ENCODE peak calls at places on chromosomes 16 and 17, in eight cellular contexts. N is activated B cell treated with CpG ODN at 0.5 μM for 24 hours, J is RWPE1, V is tibial nerve, B is mucosa of descending colon, Q is bronchial epithelial cell, F is spleen, T is GM12878. M is an unnamed sample.

GRCh38 chr16:1258218-1258587 is 2.3 kb downstream of the TPSD1 start:
- DNase-seq in J (no peak), B (no peak), F (no peak), T (no peak), V (no peak), N (no peak), Q (no peak), M (no peak)

GRCh38 chr17:75828051-75828400 is 16.2 kb downstream of the UNC13D start:
- DNase-seq in J (no peak), B (no peak), V (no peak), Q (no peak), F (no peak), T (no peak), N (no peak), M (no peak)

GRCh38 chr16:85369741-85370528 is 243.2 kb upstream of the GSE1 start:
- DNase-seq in J (peak), T (no peak), Q (peak), V (peak), N (peak), B (peak), F (no peak), M (peak)

GRCh38 chr17:54196751-54197150 is 374.0 kb downstream of the KIF2B start:
- DNase-seq in T (no peak), N (no peak), V (no peak), Q (no peak), F (no peak), B (no peak), J (no peak), M (no peak)

GRCh38 chr17:77728022-77728671 is 230.4 kb upstream of the TNRC6C start:
- DNase-seq in B (no peak), Q (peak), J (no peak), V (peak), T (no peak), F (no peak), N (no peak), M (peak)

GRCh38 chr17:26773189-26774188 is 520.4 kb upstream of the WSB1 start:
- DNase-seq in F (peak), V (no peak), B (no peak), N (no peak), J (no peak), T (no peak), Q (no peak), M (no peak)

GRCh38 chr17:61805399-61805798 is 57.9 kb downstream of the BRIP1 start:
- DNase-seq in B (no peak), Q (peak), N (no peak), T (no peak), J (peak), F (no peak), V (no peak), M (no peak)

GRCh38 chr16:54510619-54511018 is 224.0 kb upstream of the IRX3 start:
- DNase-seq in Q (no peak), B (no peak), F (no peak), V (no peak), N (no peak), J (no peak), T (no peak), M (no peak)

GRCh38 chr17:49078248-49078647 is 54.3 kb upstream of the B4GALNT2 start:
- DNase-seq in V (no peak), N (no peak), J (no peak), F (no peak), B (no peak), Q (no peak), T (no peak), M (no peak)

GRCh38 chr16:58062821-58063220 is 37.3 kb downstream of the MMP15 start:
- DNase-seq in J (no peak), T (no peak), V (no peak), F (no peak), B (no peak), N (no peak), Q (no peak), M (no peak)

GRCh38 chr16:49932449-49932848 is 76.5 kb upstream of the ZNF423 start:
- DNase-seq in B (no peak), J (no peak), F (no peak), N (no peak), V (no peak), Q (no peak), T (no peak), M (no peak)

GRCh38 chr16:75565640-75566039 is 539 bp upstream of the GABARAPL2 start:
- DNase-seq in Q (no peak), N (no peak), V (no peak), B (no peak), F (no peak), J (no peak), T (no peak), M (no peak)

GRCh38 chr16:20300312-20301097 is 26.8 kb downstream of the GP2 start:
- DNase-seq in J (peak), F (no peak), B (peak), V (no peak), N (no peak), Q (peak), T (peak), M (peak)
- TF ChIP-seq CTCF in J (peak), F (peak), B (peak), V (peak), N (no peak), Q (peak), T (peak), M (peak)

DNA sequence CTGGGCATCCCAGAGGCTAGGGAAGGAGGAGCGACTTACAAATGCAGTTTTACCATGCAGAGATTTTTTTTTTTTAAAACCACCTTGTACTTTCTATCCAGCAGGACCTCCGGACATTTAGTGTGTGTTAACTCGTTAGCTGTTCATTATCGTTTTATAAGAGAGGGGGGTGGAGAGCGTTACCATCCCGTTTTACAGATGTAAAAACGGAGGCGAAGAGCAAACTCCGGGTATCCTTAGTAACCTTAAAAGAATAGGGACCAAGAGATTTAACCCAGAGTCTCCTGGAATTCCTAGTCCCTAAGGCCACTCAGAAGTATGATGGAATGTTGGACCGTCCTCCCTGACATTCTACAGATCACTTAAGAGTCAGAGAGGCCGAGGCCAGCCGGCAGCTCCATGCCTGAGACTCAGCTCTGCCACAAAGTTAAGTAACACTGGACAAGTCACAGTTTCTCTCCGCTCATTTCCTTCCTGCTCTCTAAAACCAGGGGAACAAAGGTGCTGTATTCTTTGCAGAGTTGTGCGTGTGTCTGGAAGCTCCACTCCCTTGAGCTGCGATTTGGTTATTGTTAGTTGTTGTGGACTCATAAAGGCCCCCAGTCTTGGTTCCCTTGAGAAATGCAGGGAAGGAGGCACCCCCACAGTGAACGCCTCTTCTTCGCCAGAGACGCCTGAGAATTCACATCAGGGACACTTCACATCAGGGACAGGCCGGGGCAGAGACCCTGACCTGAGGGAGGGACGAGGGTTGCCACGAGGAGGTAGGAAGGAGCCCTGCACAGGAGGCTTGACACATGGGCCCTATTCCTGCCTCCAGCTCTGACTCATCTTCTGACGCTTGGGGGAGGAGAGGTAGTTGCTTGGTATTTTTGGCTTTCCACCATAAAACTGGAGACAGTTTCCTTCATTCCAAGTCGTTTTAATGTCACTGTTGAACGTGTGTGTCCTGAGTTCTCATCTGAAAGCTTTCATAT is 1.2 kb downstream of the DUSP14 start:
- DNase-seq in Q (peak), J (peak), F (no peak), V (no peak), N (no peak), T (no peak), B (peak), M (peak)
- TF ChIP-seq CTCF in Q (no peak), J (no peak), F (no peak), V (no peak), N (no peak), T (no peak), B (no peak), M (no peak)

DNA sequence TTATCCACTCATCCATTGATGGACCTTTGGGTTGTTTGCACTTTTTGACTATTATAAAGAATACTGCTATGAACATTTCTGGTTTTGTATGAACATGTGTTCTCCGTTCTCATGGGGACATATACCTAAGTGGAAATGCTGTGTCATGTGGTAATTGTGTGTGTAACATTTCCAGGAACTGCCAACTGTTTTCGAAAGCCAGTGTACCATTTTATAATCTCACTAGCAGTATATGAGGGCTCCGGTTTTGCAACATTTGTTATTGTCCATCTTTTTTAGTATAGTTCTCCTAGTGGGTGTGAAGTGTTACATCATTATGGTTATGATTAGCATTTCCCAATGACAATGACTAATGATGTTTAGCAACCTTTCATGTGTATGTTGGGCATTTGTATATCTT is 5.1 kb upstream of the TRIM25 start:
- DNase-seq in F (no peak), J (no peak), V (no peak), N (no peak), B (no peak), Q (peak), T (no peak), M (no peak)
- TF ChIP-seq CTCF in F (no peak), J (no peak), V (no peak), N (no peak), B (no peak), Q (no peak), T (no peak), M (no peak)

DNA sequence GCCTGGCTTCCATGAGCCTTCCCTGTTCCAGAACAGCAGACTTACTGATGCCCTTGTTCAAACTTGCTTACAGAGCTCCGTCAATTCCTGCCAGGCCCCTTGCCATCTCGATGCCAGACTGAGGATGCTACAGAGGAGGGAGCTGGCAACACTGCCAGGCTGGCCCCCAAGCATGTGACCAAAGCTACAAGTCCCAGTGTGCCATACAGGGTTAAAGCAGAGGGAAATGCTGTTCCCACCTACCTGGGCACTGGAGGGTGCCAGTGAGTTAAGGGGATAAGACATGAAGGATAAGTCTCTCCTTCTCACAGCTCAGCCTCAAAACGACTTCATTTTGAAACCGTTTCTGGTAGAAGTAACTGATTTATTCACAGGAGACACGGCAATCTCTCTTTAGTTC is 33.5 kb upstream of the SREBF1 start:
- DNase-seq in Q (no peak), V (no peak), J (no peak), F (no peak), B (no peak), T (no peak), N (no peak), M (no peak)
- TF ChIP-seq CTCF in Q (no peak), V (no peak), J (no peak), F (no peak), B (no peak), T (peak), N (no peak), M (no peak)

GRCh38 chr17:4548721-4549531 is 6.3 kb downstream of the MYBBP1A start:
- DNase-seq in J (peak), B (no peak), N (no peak), Q (no peak), T (no peak), F (peak), V (no peak), M (no peak)

GRCh38 chr17:4550534-4551039 is 4.6 kb downstream of the MYBBP1A start:
- DNase-seq in B (no peak), N (no peak), Q (no peak), T (no peak), F (peak), J (no peak), V (no peak), M (no peak)

GRCh38 chr17:4551796-4552525 is 3.2 kb downstream of the MYBBP1A start:
- DNase-seq in V (no peak), F (peak), T (no peak), N (no peak), J (no peak), Q (no peak), B (no peak), M (no peak)

GRCh38 chr17:4549781-4550533 is 5.2 kb downstream of the MYBBP1A start:
- DNase-seq in B (no peak), Q (no peak), J (no peak), T (no peak), V (no peak), F (peak), N (no peak), M (no peak)

GRCh38 chr17:4551141-4551540 is 4.0 kb downstream of the MYBBP1A start:
- DNase-seq in F (peak), V (no peak), B (no peak), J (no peak), T (no peak), Q (no peak), N (no peak), M (no peak)
- TF ChIP-seq CTCF in F (no peak), V (no peak), B (no peak), J (no peak), T (no peak), Q (peak), N (no peak), M (no peak)

GRCh38 chr16:30838876-30839471 is 52.0 kb upstream of the ZNF629 start:
- DNase-seq in B (no peak), J (no peak), V (no peak), T (no peak), Q (no peak), F (no peak), N (no peak), M (no peak)
- TF ChIP-seq CTCF in B (no peak), J (no peak), V (no peak), T (no peak), Q (no peak), F (no peak), N (no peak), M (no peak)

M was measured in uterus.